ENCODE peak calls at places on chromosome 20, in seven cellular contexts. One of them, this sample, is unnamed.

GRCh38 chr20:38472513-38473352 is at the start of gene RALGAPB:
- DNase-seq in heart right ventricle: peak; percentile 99
- DNase-seq in pancreas: peak; percentile 100
- DNase-seq in transverse colon: peak; percentile 99
- DNase-seq in IMR-90: peak; percentile 96
- DNase-seq in CD8-positive, alpha-beta T cell: peak; percentile 98
- DNase-seq in stomach: peak; percentile 100
- DNase-seq in this sample: peak; percentile 97

GRCh38 chr20:61252601-61253263 is 671 bp downstream of the CDH4 start:
- DNase-seq in heart right ventricle: no peak
- DNase-seq in pancreas: peak; percentile 65
- DNase-seq in transverse colon: no peak
- DNase-seq in IMR-90: peak; percentile 9
- DNase-seq in CD8-positive, alpha-beta T cell: no peak
- DNase-seq in stomach: no peak
- DNase-seq in this sample: no peak

GRCh38 chr20:2750343-2751251 is 49.8 kb downstream of the CPXM1 start:
- DNase-seq in heart right ventricle: no peak
- DNase-seq in pancreas: no peak
- DNase-seq in transverse colon: peak; percentile 52
- DNase-seq in IMR-90: peak; percentile 17
- DNase-seq in CD8-positive, alpha-beta T cell: no peak
- DNase-seq in stomach: peak; percentile 56
- DNase-seq in this sample: no peak

GRCh38 chr20:53748176-53748575 is 154.5 kb upstream of the ZNF217 start:
- DNase-seq in heart right ventricle: no peak
- DNase-seq in pancreas: no peak
- DNase-seq in transverse colon: peak; percentile 31
- DNase-seq in IMR-90: no peak
- DNase-seq in CD8-positive, alpha-beta T cell: no peak
- DNase-seq in stomach: no peak
- DNase-seq in this sample: no peak

GRCh38 chr20:1272368-1273155 is 6.5 kb downstream of the SNPH start:
- DNase-seq in heart right ventricle: no peak
- DNase-seq in pancreas: no peak
- DNase-seq in transverse colon: no peak
- DNase-seq in IMR-90: no peak
- DNase-seq in CD8-positive, alpha-beta T cell: no peak
- DNase-seq in stomach: peak; percentile 58
- DNase-seq in this sample: no peak

GRCh38 chr20:309306-309840 is 12.0 kb downstream of the ZCCHC3 start:
- DNase-seq in heart right ventricle: no peak
- DNase-seq in pancreas: no peak
- DNase-seq in transverse colon: no peak
- DNase-seq in IMR-90: peak; percentile 29
- DNase-seq in CD8-positive, alpha-beta T cell: no peak
- DNase-seq in stomach: no peak
- DNase-seq in this sample: no peak

GRCh38 chr20:6579417-6579816 is 188.1 kb upstream of the BMP2 start:
- DNase-seq in heart right ventricle: no peak
- DNase-seq in pancreas: no peak
- DNase-seq in transverse colon: no peak
- DNase-seq in IMR-90: peak; percentile 62
- DNase-seq in CD8-positive, alpha-beta T cell: no peak
- DNase-seq in stomach: no peak
- DNase-seq in this sample: no peak

GRCh38 chr20:63484236-63484635 is 11.8 kb upstream of the KCNQ2 start:
- DNase-seq in heart right ventricle: no peak
- DNase-seq in pancreas: no peak
- DNase-seq in transverse colon: no peak
- DNase-seq in IMR-90: no peak
- DNase-seq in CD8-positive, alpha-beta T cell: no peak
- DNase-seq in stomach: no peak
- DNase-seq in this sample: no peak

GRCh38 chr20:3090565-3090964 is 6.0 kb upstream of the AVP start:
- DNase-seq in heart right ventricle: no peak
- DNase-seq in pancreas: no peak
- DNase-seq in transverse colon: no peak
- DNase-seq in IMR-90: no peak
- DNase-seq in CD8-positive, alpha-beta T cell: no peak
- DNase-seq in stomach: no peak
- DNase-seq in this sample: no peak

GRCh38 chr20:32522775-32523612 is 62.1 kb downstream of the NOL4L start:
- DNase-seq in heart right ventricle: no peak
- DNase-seq in pancreas: peak; percentile 51
- DNase-seq in transverse colon: no peak
- DNase-seq in IMR-90: peak; percentile 55
- DNase-seq in CD8-positive, alpha-beta T cell: no peak
- DNase-seq in stomach: no peak
- DNase-seq in this sample: no peak

GRCh38 chr20:41367956-41368355 is 1.3 kb upstream of the EMILIN3 start:
- DNase-seq in heart right ventricle: no peak
- DNase-seq in pancreas: no peak
- DNase-seq in transverse colon: no peak
- DNase-seq in IMR-90: no peak
- DNase-seq in CD8-positive, alpha-beta T cell: no peak
- DNase-seq in stomach: no peak
- DNase-seq in this sample: no peak

GRCh38 chr20:45792513-45793118 is 862 bp downstream of the DNTTIP1 start:
- DNase-seq in heart right ventricle: no peak
- DNase-seq in pancreas: no peak
- DNase-seq in transverse colon: no peak
- DNase-seq in IMR-90: no peak
- DNase-seq in CD8-positive, alpha-beta T cell: peak; percentile 12
- DNase-seq in stomach: no peak
- DNase-seq in this sample: no peak

GRCh38 chr20:3000852-3001523 is 42.4 kb upstream of the GNRH2 start:
- DNase-seq in heart right ventricle: peak; percentile 10
- DNase-seq in pancreas: no peak
- DNase-seq in transverse colon: no peak
- DNase-seq in IMR-90: peak; percentile 75
- DNase-seq in CD8-positive, alpha-beta T cell: no peak
- DNase-seq in stomach: no peak
- DNase-seq in this sample: no peak

GRCh38 chr20:41339957-41340326 is 679 bp upstream of the LPIN3 start:
- DNase-seq in heart right ventricle: peak; percentile 85
- DNase-seq in pancreas: peak; percentile 98
- DNase-seq in transverse colon: peak; percentile 95
- DNase-seq in IMR-90: peak; percentile 45
- DNase-seq in CD8-positive, alpha-beta T cell: peak; percentile 86
- DNase-seq in stomach: peak; percentile 96
- DNase-seq in this sample: peak; percentile 53

GRCh38 chr20:61590236-61590635 is 338.2 kb downstream of the CDH4 start:
- DNase-seq in heart right ventricle: no peak
- DNase-seq in pancreas: no peak
- DNase-seq in transverse colon: no peak
- DNase-seq in IMR-90: no peak
- DNase-seq in CD8-positive, alpha-beta T cell: no peak
- DNase-seq in stomach: no peak
- DNase-seq in this sample: no peak

GRCh38 chr20:63145156-63145555 is 70.8 kb downstream of the YTHDF1 start:
- DNase-seq in heart right ventricle: no peak
- DNase-seq in pancreas: no peak
- DNase-seq in transverse colon: no peak
- DNase-seq in IMR-90: peak; percentile 17
- DNase-seq in CD8-positive, alpha-beta T cell: no peak
- DNase-seq in stomach: no peak
- DNase-seq in this sample: no peak

GRCh38 chr20:56944546-56944945 is 315.4 kb downstream of the TFAP2C start:
- DNase-seq in heart right ventricle: no peak
- DNase-seq in pancreas: no peak
- DNase-seq in transverse colon: no peak
- DNase-seq in IMR-90: no peak
- DNase-seq in CD8-positive, alpha-beta T cell: no peak
- DNase-seq in stomach: no peak
- DNase-seq in this sample: no peak
- H3K27ac ChIP-seq in heart right ventricle: no peak overlapping the region
- H3K27ac ChIP-seq in pancreas: no peak overlapping the region
- H3K27ac ChIP-seq in transverse colon: no peak overlapping the region
- H3K27ac ChIP-seq in IMR-90: no peak overlapping the region
- H3K27ac ChIP-seq in CD8-positive, alpha-beta T cell: no peak overlapping the region
- H3K27ac ChIP-seq in stomach: no peak overlapping the region
- H3K27ac ChIP-seq in this sample: no peak overlapping the region

DNA sequence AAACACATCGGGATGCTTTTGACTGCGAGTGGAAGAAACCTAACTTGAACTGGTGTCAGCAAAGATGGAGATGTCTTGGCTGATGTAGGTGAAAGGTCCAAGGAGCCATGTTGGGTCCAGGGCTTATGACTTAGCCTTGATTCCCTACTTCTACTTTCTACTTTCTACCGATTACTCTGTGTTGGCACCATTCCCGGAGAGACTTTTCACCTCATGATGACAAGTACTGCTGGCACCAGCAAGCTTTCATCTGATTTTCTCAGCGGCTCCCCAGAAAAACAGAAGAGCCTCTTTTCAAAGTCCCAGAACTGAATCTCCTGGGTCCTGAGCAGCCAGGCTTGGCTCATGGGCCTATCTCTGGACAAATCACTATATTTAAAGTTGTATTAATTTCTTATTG is 4.9 kb upstream of the EDN3 start:
- DNase-seq in heart right ventricle: no peak
- DNase-seq in pancreas: no peak
- DNase-seq in transverse colon: no peak
- DNase-seq in IMR-90: no peak
- DNase-seq in CD8-positive, alpha-beta T cell: no peak
- DNase-seq in stomach: no peak
- DNase-seq in this sample: no peak
- H3K27ac ChIP-seq in heart right ventricle: no peak overlapping the region
- H3K27ac ChIP-seq in pancreas: no peak overlapping the region
- H3K27ac ChIP-seq in transverse colon: no peak overlapping the region
- H3K27ac ChIP-seq in IMR-90: no peak overlapping the region
- H3K27ac ChIP-seq in CD8-positive, alpha-beta T cell: no peak overlapping the region
- H3K27ac ChIP-seq in stomach: no peak overlapping the region
- H3K27ac ChIP-seq in this sample: no peak overlapping the region

GRCh38 chr20:10513931-10514575 is 78.9 kb downstream of the SLX4IP start:
- DNase-seq in heart right ventricle: no peak
- DNase-seq in pancreas: no peak
- DNase-seq in transverse colon: no peak
- DNase-seq in IMR-90: no peak
- DNase-seq in CD8-positive, alpha-beta T cell: no peak
- DNase-seq in stomach: no peak
- DNase-seq in this sample: no peak

GRCh38 chr20:10511507-10512231 is 76.6 kb downstream of the SLX4IP start:
- DNase-seq in heart right ventricle: peak; percentile 76
- DNase-seq in pancreas: peak; percentile 63
- DNase-seq in transverse colon: peak; percentile 79
- DNase-seq in IMR-90: peak; percentile 99
- DNase-seq in CD8-positive, alpha-beta T cell: peak; percentile 73
- DNase-seq in stomach: peak; percentile 79
- DNase-seq in this sample: no peak

GRCh38 chr20:10510216-10510615 is 75.1 kb downstream of the SLX4IP start:
- DNase-seq in heart right ventricle: no peak
- DNase-seq in pancreas: no peak
- DNase-seq in transverse colon: no peak
- DNase-seq in IMR-90: no peak
- DNase-seq in CD8-positive, alpha-beta T cell: no peak
- DNase-seq in stomach: no peak
- DNase-seq in this sample: no peak

GRCh38 chr20:10511166-10511506 is 76.0 kb downstream of the SLX4IP start:
- DNase-seq in heart right ventricle: no peak
- DNase-seq in pancreas: no peak
- DNase-seq in transverse colon: no peak
- DNase-seq in IMR-90: no peak
- DNase-seq in CD8-positive, alpha-beta T cell: no peak
- DNase-seq in stomach: no peak
- DNase-seq in this sample: no peak

GRCh38 chr20:10513091-10513490 is 78.0 kb downstream of the SLX4IP start:
- DNase-seq in heart right ventricle: no peak
- DNase-seq in pancreas: no peak
- DNase-seq in transverse colon: no peak
- DNase-seq in IMR-90: no peak
- DNase-seq in CD8-positive, alpha-beta T cell: no peak
- DNase-seq in stomach: no peak
- DNase-seq in this sample: no peak
- H3K27ac ChIP-seq in heart right ventricle: no peak overlapping the region
- H3K27ac ChIP-seq in pancreas: no peak overlapping the region
- H3K27ac ChIP-seq in transverse colon: no peak overlapping the region
- H3K27ac ChIP-seq in IMR-90: no peak overlapping the region
- H3K27ac ChIP-seq in CD8-positive, alpha-beta T cell: no peak overlapping the region
- H3K27ac ChIP-seq in stomach: peak overlapping the region; percentile 35
- H3K27ac ChIP-seq in this sample: no peak overlapping the region

GRCh38 chr20:36777576-36777975 is 4.0 kb upstream of the DSN1 start:
- DNase-seq in heart right ventricle: no peak
- DNase-seq in pancreas: no peak
- DNase-seq in transverse colon: no peak
- DNase-seq in IMR-90: no peak
- DNase-seq in CD8-positive, alpha-beta T cell: no peak
- DNase-seq in stomach: no peak
- DNase-seq in this sample: no peak
- H3K27ac ChIP-seq in heart right ventricle: no peak overlapping the region
- H3K27ac ChIP-seq in pancreas: no peak overlapping the region
- H3K27ac ChIP-seq in transverse colon: no peak overlapping the region
- H3K27ac ChIP-seq in IMR-90: no peak overlapping the region
- H3K27ac ChIP-seq in CD8-positive, alpha-beta T cell: no peak overlapping the region
- H3K27ac ChIP-seq in stomach: no peak overlapping the region
- H3K27ac ChIP-seq in this sample: no peak overlapping the region

This sample was measured in caudate nucleus.